ENCODE peak calls at places on chromosome X, in nine cellular contexts. Q is aorta; T is fibroblast of mammary gland; B is A549; W is K562; Z is CD8-positive, alpha-beta T cell; K is GM12865; C is spleen; V is coronary artery. Y is an unnamed sample.

GRCh38 chrX:149365061-149365460 is 140.0 kb downstream of the IDS start:
- DNase-seq in W (no peak), Q (no peak), Z (no peak), V (no peak), B (no peak), T (no peak), C (no peak), K (no peak), Y (no peak)

GRCh38 chrX:80765226-80765625 is 44.5 kb downstream of the BRWD3 start:
- DNase-seq in C (no peak), B (no peak), Z (no peak), V (no peak), Q (no peak), K (no peak), T (peak), W (no peak), Y (peak)

GRCh38 chrX:14352511-14352910 is 176.8 kb upstream of the GLRA2 start:
- DNase-seq in W (no peak), K (no peak), B (no peak), C (no peak), T (peak), V (no peak), Q (no peak), Z (no peak), Y (no peak)

GRCh38 chrX:150730719-150731118 is 37.5 kb downstream of the MTMR1 start:
- DNase-seq in K (no peak), V (no peak), C (no peak), B (no peak), Q (no peak), T (peak), Z (no peak), W (no peak), Y (no peak)

GRCh38 chrX:37287741-37288424 is 61.3 kb upstream of the PRRG1 start:
- DNase-seq in V (no peak), K (no peak), C (no peak), W (no peak), Z (no peak), Q (no peak), B (no peak), T (no peak), Y (no peak)

GRCh38 chrX:136806891-136807410 is 26.2 kb upstream of the ARHGEF6 start:
- DNase-seq in K (no peak), T (no peak), Q (no peak), C (no peak), Z (no peak), V (no peak), W (no peak), B (no peak), Y (no peak)

GRCh38 chrX:28205126-28205525 is 223.9 kb upstream of the DCAF8L1 start:
- DNase-seq in T (no peak), B (no peak), C (no peak), V (no peak), K (no peak), Z (no peak), Q (no peak), W (no peak), Y (no peak)

GRCh38 chrX:73562986-73563739 is at the start of gene CHIC1:
- DNase-seq in B (peak), T (peak), W (peak), Z (peak), V (peak), Q (peak), C (peak), K (peak), Y (peak)

GRCh38 chrX:47628980-47629379 is 750 bp downstream of the CFP start:
- DNase-seq in Q (no peak), K (peak), C (no peak), B (no peak), T (no peak), W (peak), Z (no peak), V (no peak), Y (no peak)

GRCh38 chrX:13658602-13659001 is 5.7 kb downstream of the TCEANC start:
- DNase-seq in V (no peak), C (no peak), Q (no peak), Z (no peak), B (peak), W (peak), T (peak), K (peak), Y (peak)

GRCh38 chrX:103414561-103414960 is 38.2 kb downstream of the BEX3 start:
- DNase-seq in W (no peak), B (no peak), V (no peak), K (no peak), Z (no peak), C (no peak), T (no peak), Q (no peak), Y (no peak)

GRCh38 chrX:31266172-31267076 is 194.6 kb upstream of the FTHL17 start:
- DNase-seq in W (peak), T (no peak), Q (peak), C (peak), B (no peak), Z (no peak), V (no peak), K (peak), Y (peak)

GRCh38 chrX:19752043-19752442 is 135.4 kb downstream of the SH3KBP1 start:
- DNase-seq in K (no peak), Z (no peak), W (no peak), V (no peak), Q (no peak), B (no peak), C (no peak), T (no peak), Y (no peak)
- H3K4me3 ChIP-seq in K (no peak), Z (no peak), W (no peak), V (no peak), Q (no peak), B (no peak), C (no peak), T (no peak), Y (no peak)

GRCh38 chrX:20066968-20067708 is 49.6 kb downstream of the MAP7D2 start:
- DNase-seq in Z (no peak), T (peak), Q (no peak), W (peak), K (peak), C (no peak), V (no peak), B (peak), Y (peak)

GRCh38 chrX:20063153-20063552 is 53.6 kb downstream of the MAP7D2 start:
- DNase-seq in T (no peak), W (no peak), B (no peak), C (no peak), Z (no peak), V (no peak), K (no peak), Q (no peak), Y (no peak)

GRCh38 chrX:20061869-20062254 is 54.8 kb downstream of the MAP7D2 start:
- DNase-seq in B (no peak), Q (no peak), C (no peak), V (no peak), W (no peak), K (no peak), T (peak), Z (no peak), Y (peak)

GRCh38 chrX:20060961-20061868 is 55.5 kb downstream of the MAP7D2 start:
- DNase-seq in B (no peak), V (no peak), W (no peak), C (peak), K (peak), Q (no peak), T (no peak), Z (no peak), Y (no peak)

GRCh38 chrX:20063716-20064351 is 52.9 kb downstream of the MAP7D2 start:
- DNase-seq in V (no peak), Z (no peak), T (peak), W (peak), C (no peak), Q (no peak), B (no peak), K (peak), Y (no peak)
- H3K4me3 ChIP-seq in V (no peak), Z (no peak), T (no peak), W (no peak), C (no peak), Q (no peak), B (no peak), K (no peak), Y (no peak)

GRCh38 chrX:23381688-23382087 is 47.0 kb downstream of the PTCHD1 start:
- DNase-seq in B (no peak), Q (no peak), K (no peak), V (no peak), C (no peak), T (no peak), W (no peak), Z (no peak), Y (no peak)
- H3K4me3 ChIP-seq in B (no peak), Q (no peak), K (peak), V (no peak), C (no peak), T (no peak), W (no peak), Z (no peak), Y (no peak)

DNA sequence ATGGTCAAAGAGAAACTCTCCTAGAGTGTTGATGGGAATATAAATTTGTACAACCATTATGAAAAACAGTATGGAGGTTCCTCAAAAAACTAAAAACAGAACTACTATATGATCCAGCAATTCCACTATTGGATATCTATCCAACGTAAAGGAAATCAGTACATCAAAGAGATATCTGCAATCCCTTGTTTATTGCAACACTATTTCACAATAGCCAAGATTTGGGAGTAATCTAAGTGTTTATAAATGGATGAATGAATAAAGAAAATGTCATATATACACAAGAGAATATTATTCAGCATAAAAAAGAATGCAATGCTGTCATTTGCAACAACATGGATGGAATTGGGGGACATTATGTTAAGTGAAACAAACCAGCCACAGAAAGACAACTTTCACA is 1118.1 kb upstream of the PRKX start:
- DNase-seq in T (no peak), V (no peak), C (no peak), W (no peak), Z (no peak), K (no peak), Q (no peak), B (no peak), Y (no peak)
- H3K4me3 ChIP-seq in T (no peak), V (no peak), C (no peak), W (no peak), Z (no peak), K (no peak), Q (no peak), B (no peak), Y (no peak)

GRCh38 chrX:19121898-19122640 is at the start of gene ADGRG2:
- DNase-seq in W (no peak), Q (peak), V (no peak), Z (no peak), C (no peak), K (no peak), B (peak), T (peak), Y (peak)
- H3K4me3 ChIP-seq in W (no peak), Q (peak), V (peak), Z (no peak), C (no peak), K (peak), B (peak), T (peak), Y (no peak)

GRCh38 chrX:153900806-153901752 is 3.4 kb upstream of the AVPR2 start:
- DNase-seq in W (peak), T (peak), B (peak), K (peak), C (peak), Q (peak), V (no peak), Z (peak), Y (peak)
- H3K4me3 ChIP-seq in W (no peak), T (no peak), B (no peak), K (peak), C (no peak), Q (no peak), V (no peak), Z (no peak), Y (peak)

GRCh38 chrX:19863237-19864223 is 23.9 kb downstream of the SH3KBP1 start:
- DNase-seq in Q (no peak), C (no peak), K (peak), V (no peak), B (no peak), W (no peak), T (peak), Z (no peak), Y (peak)
- H3K4me3 ChIP-seq in Q (no peak), C (no peak), K (peak), V (no peak), B (no peak), W (no peak), T (no peak), Z (no peak), Y (no peak)

DNA sequence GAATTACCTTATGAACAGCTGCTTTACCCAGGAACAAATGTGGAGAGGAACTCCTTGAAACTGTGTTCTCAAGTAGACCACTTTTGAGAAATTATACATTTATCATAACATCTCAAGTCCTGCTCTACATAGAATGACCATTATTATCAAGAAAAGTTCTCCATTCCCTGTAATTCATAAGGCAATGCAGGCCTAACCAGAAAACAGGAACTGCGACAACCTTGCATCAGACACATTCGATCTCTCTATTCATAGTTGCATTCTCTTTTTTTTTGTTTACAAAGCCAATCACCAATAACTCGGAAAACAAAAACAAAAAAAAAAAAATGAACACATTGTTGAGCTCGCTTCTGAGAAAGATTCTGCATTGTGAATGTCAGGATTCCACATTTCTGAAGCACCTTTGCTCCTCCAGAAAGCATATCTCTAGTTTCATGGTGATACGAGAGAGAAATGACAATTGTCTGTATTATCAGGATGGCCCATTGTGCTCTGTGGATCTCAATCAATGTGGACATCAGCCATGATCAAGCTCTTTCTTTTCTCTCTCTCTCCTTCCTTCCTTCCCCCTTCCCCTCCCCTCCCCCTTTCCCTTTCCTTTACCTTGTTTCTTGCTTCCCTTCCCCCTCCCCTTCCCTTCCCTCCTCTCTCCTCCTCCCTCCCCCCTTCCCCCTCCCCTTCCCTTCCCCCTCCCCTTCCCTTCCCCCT is 32.4 kb upstream of the CD99 start:
- DNase-seq in C (no peak), T (no peak), K (no peak), W (no peak), V (no peak), B (no peak), Q (no peak), Z (no peak), Y (no peak)
- H3K4me3 ChIP-seq in C (no peak), T (no peak), K (no peak), W (no peak), V (no peak), B (no peak), Q (no peak), Z (no peak), Y (no peak)

DNA sequence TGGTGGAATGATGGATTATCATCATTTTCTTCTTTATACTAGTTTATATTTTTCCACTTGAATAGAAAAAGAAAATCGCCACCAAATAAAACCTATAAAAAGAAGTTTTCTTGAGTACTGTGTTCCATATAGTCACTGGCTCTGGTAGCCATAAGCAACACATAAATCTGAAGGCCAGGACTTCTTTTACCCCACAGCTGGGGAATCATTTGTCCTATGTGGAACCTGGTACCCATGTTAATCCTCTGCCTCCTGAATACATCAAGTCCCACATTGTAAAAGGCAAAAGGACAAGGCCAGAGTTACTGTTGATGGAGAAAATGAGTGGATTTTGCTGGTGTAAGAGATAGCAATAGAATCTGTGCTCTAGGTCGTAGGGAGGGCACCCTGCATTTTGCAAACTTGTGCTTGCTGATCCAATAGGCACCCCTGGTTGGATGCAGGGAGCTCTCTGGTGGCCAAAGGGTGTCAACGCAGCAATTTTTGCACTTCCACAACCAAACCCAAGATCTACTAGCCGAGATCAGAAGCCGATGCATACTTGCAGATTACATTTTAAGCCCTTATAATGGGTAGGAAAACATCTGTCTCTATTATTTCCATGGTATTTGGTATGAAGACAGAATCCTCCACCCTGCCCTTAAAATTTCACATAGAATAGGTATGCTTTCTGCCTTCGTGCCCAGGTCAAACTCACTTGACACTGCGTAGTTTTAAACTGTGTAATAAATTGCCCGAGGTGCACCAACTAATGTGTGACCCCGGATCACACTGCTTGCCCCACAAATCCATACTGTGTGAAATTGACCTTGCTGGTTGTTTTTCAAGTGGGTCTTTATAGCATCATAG is 146.2 kb upstream of the SCML1 start:
- DNase-seq in Z (no peak), K (peak), T (peak), Q (peak), V (no peak), B (peak), C (no peak), W (peak), Y (peak)
- H3K4me3 ChIP-seq in Z (no peak), K (no peak), T (peak), Q (peak), V (peak), B (no peak), C (no peak), W (no peak), Y (peak)

Y was measured in fibroblast of pulmonary artery.